ENCODE peak calls at places on chromosomes 16 and 17, in six cellular contexts. B is A549, V is GM23338, N is heart right ventricle, S is substantia nigra, F is H9. R is an unnamed sample.

GRCh38 chr17:82269882-82270500 is 3.5 kb downstream of the CSNK1D start:
- DNase-seq in B (no peak), N (no peak), V (no peak), S (no peak), F (no peak), R (no peak)

GRCh38 chr17:47742319-47743181 is 9.5 kb downstream of the TBX21 start:
- DNase-seq in N (peak; percentile 39), B (no peak), S (no peak), F (peak; percentile 85), V (peak; percentile 83), R (no peak)

GRCh38 chr16:85759631-85760419 is 8.9 kb upstream of the C16orf74 start:
- DNase-seq in V (peak; percentile 66), S (no peak), N (no peak), B (peak; percentile 55), F (peak; percentile 62), R (no peak)

GRCh38 chr16:58507195-58507962 is 7.4 kb downstream of the NDRG4 start:
- DNase-seq in V (peak; percentile 50), B (no peak), F (peak; percentile 31), S (no peak), N (no peak), R (no peak)

GRCh38 chr17:67434061-67434525 is 57.0 kb downstream of the PITPNC1 start:
- DNase-seq in F (no peak), B (no peak), N (peak; percentile 31), V (no peak), S (no peak), R (no peak)

GRCh38 chr16:57502048-57502775 is 15.9 kb upstream of the DOK4 start:
- DNase-seq in N (no peak), S (no peak), F (no peak), B (no peak), V (no peak), R (no peak)

GRCh38 chr17:74842146-74842598 is 17.5 kb downstream of the GRIN2C start:
- DNase-seq in F (no peak), N (no peak), S (no peak), B (no peak), V (peak; percentile 23), R (no peak)

GRCh38 chr17:80428796-80429195 is 13.8 kb downstream of the ENDOV start:
- DNase-seq in N (no peak), F (no peak), V (no peak), S (no peak), B (no peak), R (no peak)

GRCh38 chr17:55265434-55266021 is 768 bp downstream of the HLF start:
- DNase-seq in B (no peak), N (peak; percentile 34), V (peak; percentile 23), S (no peak), F (no peak), R (no peak)

GRCh38 chr16:842061-842476 is 41.5 kb upstream of the GNG13 start:
- DNase-seq in V (no peak), N (no peak), F (no peak), B (no peak), S (no peak), R (no peak)

GRCh38 chr16:76854234-76854633 is 336.8 kb upstream of the MON1B start:
- DNase-seq in B (no peak), F (no peak), N (no peak), V (peak; percentile 27), S (no peak), R (no peak)

GRCh38 chr16:75116081-75116910 is at the start of gene LDHD:
- DNase-seq in B (peak; percentile 86), V (peak; percentile 78), F (peak; percentile 88), N (peak; percentile 85), S (peak; percentile 40), R (peak; percentile 36)

GRCh38 chr16:10879681-10880589 is 2.9 kb downstream of the CIITA start:
- DNase-seq in B (no peak), N (no peak), F (no peak), S (no peak), V (no peak), R (no peak)

GRCh38 chr16:10883004-10883403 is 6.0 kb downstream of the CIITA start:
- DNase-seq in B (no peak), V (peak; percentile 3), F (no peak), N (no peak), S (no peak), R (no peak)

GRCh38 chr16:10880609-10881452 is 3.8 kb downstream of the CIITA start:
- DNase-seq in V (no peak), N (no peak), S (no peak), F (no peak), B (no peak), R (peak; percentile 56)

GRCh38 chr16:10878644-10879498 is 1.9 kb downstream of the CIITA start:
- DNase-seq in S (no peak), N (peak; percentile 50), V (peak; percentile 63), F (peak; percentile 37), B (no peak), R (peak; percentile 85)

GRCh38 chr16:10881479-10882030 is 4.6 kb downstream of the CIITA start:
- DNase-seq in V (no peak), N (no peak), S (no peak), F (no peak), B (no peak), R (peak; percentile 66)
- H3K27ac ChIP-seq in V (no peak overlapping the region), N (no peak overlapping the region), S (no peak overlapping the region), F (no peak overlapping the region), B (no peak overlapping the region), R (peak overlapping the region; percentile 84)

GRCh38 chr17:38745545-38745944 is 2.6 kb downstream of the PCGF2 start:
- DNase-seq in B (no peak), S (no peak), N (no peak), V (no peak), F (no peak), R (no peak)

GRCh38 chr17:38741443-38741842 is 6.7 kb downstream of the PCGF2 start:
- DNase-seq in V (no peak), B (no peak), N (no peak), S (no peak), F (no peak), R (no peak)

GRCh38 chr17:38742431-38743308 is 5.5 kb downstream of the PCGF2 start:
- DNase-seq in S (no peak), V (no peak), F (no peak), N (no peak), B (no peak), R (no peak)

GRCh38 chr17:38741853-38742421 is 6.2 kb downstream of the PCGF2 start:
- DNase-seq in S (no peak), F (no peak), N (no peak), V (no peak), B (no peak), R (no peak)

GRCh38 chr17:38743556-38744171 is 4.5 kb downstream of the PCGF2 start:
- DNase-seq in F (peak; percentile 51), N (no peak), V (peak; percentile 59), B (no peak), S (no peak), R (no peak)
- H3K27ac ChIP-seq in F (no peak overlapping the region), N (no peak overlapping the region), V (no peak overlapping the region), B (no peak overlapping the region), S (no peak overlapping the region), R (no peak overlapping the region)

DNA sequence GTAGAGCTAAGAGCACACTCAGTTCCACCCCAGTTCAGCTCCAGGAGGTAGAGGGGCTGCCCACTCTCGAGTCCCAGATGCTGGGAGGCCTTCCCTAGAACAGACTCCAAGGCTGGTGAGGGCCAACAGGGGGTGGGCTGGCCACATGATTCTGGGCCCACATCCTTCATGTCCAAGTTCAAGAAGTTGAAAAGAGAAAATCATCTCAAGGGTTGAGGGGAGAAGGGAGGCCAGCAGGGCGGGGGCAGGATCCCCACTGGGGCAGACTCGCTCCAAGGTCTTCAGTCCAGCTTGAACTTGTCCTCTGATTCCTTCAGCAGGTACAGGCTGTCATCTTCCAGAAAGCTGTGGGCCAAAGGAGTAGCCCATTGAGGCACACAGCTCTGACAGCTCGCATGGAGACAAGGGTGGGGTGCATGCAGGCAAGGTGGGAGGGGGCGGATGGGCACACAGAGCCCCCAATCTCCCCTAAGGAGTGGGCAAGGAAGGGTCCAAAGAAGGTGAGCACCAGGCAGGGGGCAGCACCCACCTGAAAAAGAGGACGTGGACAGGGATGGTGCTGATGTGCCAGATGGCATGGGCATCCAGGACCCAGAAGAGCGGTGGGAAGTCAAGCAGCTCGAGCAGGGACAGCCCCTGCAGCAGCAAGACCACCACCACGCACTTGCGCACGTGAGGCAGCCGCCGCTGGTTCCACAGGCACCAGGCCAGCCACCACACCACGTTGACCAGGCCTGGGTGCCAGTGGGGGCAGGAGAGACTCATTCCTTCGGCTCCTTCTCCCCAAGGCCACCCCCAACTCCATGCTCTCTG is 4.5 kb downstream of the PNMT start:
- DNase-seq in N (no peak), F (no peak), V (no peak), B (no peak), S (no peak), R (no peak)
- H3K27ac ChIP-seq in N (peak overlapping the region; percentile 89), F (no peak overlapping the region), V (no peak overlapping the region), B (no peak overlapping the region), S (no peak overlapping the region), R (no peak overlapping the region)

DNA sequence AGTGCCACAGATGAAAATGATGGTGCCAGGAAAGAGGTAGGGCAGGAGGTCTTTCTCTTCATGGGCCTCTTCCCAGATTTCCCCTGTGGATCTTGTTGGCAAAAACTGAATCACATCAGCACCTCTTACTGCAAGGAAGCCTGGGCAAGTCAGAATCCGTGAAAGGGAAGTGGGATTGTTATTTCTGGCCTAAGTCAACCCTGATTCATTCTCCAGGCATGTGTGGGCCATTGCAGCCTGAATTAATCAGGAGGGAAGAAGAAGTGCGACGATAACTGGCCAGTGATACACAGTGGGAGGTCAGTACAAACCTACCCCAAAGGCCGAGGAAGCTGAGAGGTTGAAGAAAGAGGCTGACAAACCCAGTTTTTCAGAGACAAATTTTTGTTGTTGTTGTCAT is 17.9 kb upstream of the NSMCE1 start:
- DNase-seq in V (no peak), N (no peak), F (no peak), S (no peak), B (peak; percentile 55), R (no peak)
- H3K27ac ChIP-seq in V (no peak overlapping the region), N (peak overlapping the region; percentile 56), F (no peak overlapping the region), S (no peak overlapping the region), B (peak overlapping the region; percentile 47), R (no peak overlapping the region)

DNA sequence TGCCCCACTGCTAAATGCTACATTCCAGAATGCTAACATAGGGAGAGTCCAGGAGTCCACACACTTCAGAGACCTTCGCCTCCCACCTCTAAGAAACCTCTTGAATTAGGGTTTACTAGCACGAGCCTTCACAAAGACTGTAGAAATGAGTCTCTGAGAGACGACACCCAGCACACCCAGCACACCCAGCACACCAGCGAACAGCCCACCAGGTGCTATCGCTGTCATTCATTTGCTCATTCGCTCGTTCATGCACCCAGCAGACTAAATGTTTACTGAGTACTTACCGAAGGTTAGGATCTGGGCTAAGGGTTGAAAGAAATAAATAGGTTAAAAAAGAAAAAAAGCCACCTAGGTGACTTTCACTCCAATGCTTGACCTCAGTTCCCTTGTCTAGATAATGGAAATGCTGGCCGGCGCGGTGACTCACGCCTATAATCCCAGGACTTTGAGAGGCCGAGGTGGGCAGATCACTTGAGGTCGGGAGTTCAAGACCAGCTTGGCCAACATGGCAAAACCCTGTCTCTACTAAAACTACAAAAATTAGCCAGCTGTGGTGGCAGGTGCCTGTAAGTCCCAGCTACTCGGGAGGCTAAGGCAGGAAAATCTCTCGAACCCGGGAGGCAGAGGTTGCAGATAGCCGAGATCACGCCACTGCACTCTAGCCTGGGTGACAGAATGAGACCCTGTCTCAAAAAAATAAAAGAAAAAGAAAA is 100.8 kb downstream of the ADCY9 start:
- DNase-seq in B (peak; percentile 19), V (no peak), F (no peak), N (no peak), S (no peak), R (no peak)
- H3K27ac ChIP-seq in B (peak overlapping the region; percentile 78), V (peak overlapping the region; percentile 68), F (no peak overlapping the region), N (no peak overlapping the region), S (no peak overlapping the region), R (no peak overlapping the region)